ENCODE peak calls at places on chromosomes 3 and 15, in four cellular contexts. One of them, this sample, is unnamed.

GRCh38 chr3:12155833-12156232 is 2.9 kb downstream of the TIMP4 start:
- DNase-seq in fibroblast of the aortic adventitia: peak
- DNase-seq in left cardiac atrium: peak
- DNase-seq in activated naive CD8-positive, alpha-beta T cell treated with anti-CD3 and anti-CD28 coated beads for 36 hours: no peak
- DNase-seq in this sample: peak

GRCh38 chr15:99446565-99447496 is 119.0 kb upstream of the MEF2A start:
- DNase-seq in fibroblast of the aortic adventitia: no peak
- DNase-seq in left cardiac atrium: no peak
- DNase-seq in activated naive CD8-positive, alpha-beta T cell treated with anti-CD3 and anti-CD28 coated beads for 36 hours: no peak
- DNase-seq in this sample: no peak

GRCh38 chr15:96544162-96544756 is 213.8 kb downstream of the NR2F2 start:
- DNase-seq in fibroblast of the aortic adventitia: no peak
- DNase-seq in left cardiac atrium: no peak
- DNase-seq in activated naive CD8-positive, alpha-beta T cell treated with anti-CD3 and anti-CD28 coated beads for 36 hours: no peak
- DNase-seq in this sample: no peak

GRCh38 chr3:64916937-64917336 is 229.1 kb upstream of the ADAMTS9 start:
- DNase-seq in fibroblast of the aortic adventitia: no peak
- DNase-seq in left cardiac atrium: no peak
- DNase-seq in activated naive CD8-positive, alpha-beta T cell treated with anti-CD3 and anti-CD28 coated beads for 36 hours: no peak
- DNase-seq in this sample: no peak

GRCh38 chr3:23111799-23112198 is 91.3 kb upstream of the UBE2E2 start:
- DNase-seq in fibroblast of the aortic adventitia: no peak
- DNase-seq in left cardiac atrium: no peak
- DNase-seq in activated naive CD8-positive, alpha-beta T cell treated with anti-CD3 and anti-CD28 coated beads for 36 hours: no peak
- DNase-seq in this sample: no peak

GRCh38 chr15:80076321-80077318 is 17.1 kb downstream of the ZFAND6 start:
- DNase-seq in fibroblast of the aortic adventitia: no peak
- DNase-seq in left cardiac atrium: no peak
- DNase-seq in activated naive CD8-positive, alpha-beta T cell treated with anti-CD3 and anti-CD28 coated beads for 36 hours: no peak
- DNase-seq in this sample: peak

GRCh38 chr3:100756441-100756840 is 47.1 kb downstream of the TFG start:
- DNase-seq in fibroblast of the aortic adventitia: peak
- DNase-seq in left cardiac atrium: peak
- DNase-seq in activated naive CD8-positive, alpha-beta T cell treated with anti-CD3 and anti-CD28 coated beads for 36 hours: no peak
- DNase-seq in this sample: peak

GRCh38 chr3:42052867-42053351 is 38.2 kb upstream of the TRAK1 start:
- DNase-seq in fibroblast of the aortic adventitia: no peak
- DNase-seq in left cardiac atrium: no peak
- DNase-seq in activated naive CD8-positive, alpha-beta T cell treated with anti-CD3 and anti-CD28 coated beads for 36 hours: no peak
- DNase-seq in this sample: no peak

GRCh38 chr15:84832446-84833040 is 15.4 kb downstream of the ALPK3 start:
- DNase-seq in fibroblast of the aortic adventitia: no peak
- DNase-seq in left cardiac atrium: no peak
- DNase-seq in activated naive CD8-positive, alpha-beta T cell treated with anti-CD3 and anti-CD28 coated beads for 36 hours: no peak
- DNase-seq in this sample: no peak

GRCh38 chr3:12393894-12394293 is 90.4 kb upstream of the TSEN2 start:
- DNase-seq in fibroblast of the aortic adventitia: peak
- DNase-seq in left cardiac atrium: no peak
- DNase-seq in activated naive CD8-positive, alpha-beta T cell treated with anti-CD3 and anti-CD28 coated beads for 36 hours: no peak
- DNase-seq in this sample: peak

GRCh38 chr3:52374173-52374572 is 58.1 kb downstream of the DNAH1 start:
- DNase-seq in fibroblast of the aortic adventitia: no peak
- DNase-seq in left cardiac atrium: no peak
- DNase-seq in activated naive CD8-positive, alpha-beta T cell treated with anti-CD3 and anti-CD28 coated beads for 36 hours: no peak
- DNase-seq in this sample: no peak

GRCh38 chr3:14601692-14602005 is 49.9 kb upstream of the CCDC174 start:
- DNase-seq in fibroblast of the aortic adventitia: no peak
- DNase-seq in left cardiac atrium: no peak
- DNase-seq in activated naive CD8-positive, alpha-beta T cell treated with anti-CD3 and anti-CD28 coated beads for 36 hours: no peak
- DNase-seq in this sample: no peak

GRCh38 chr3:16378920-16379319 is 113.9 kb downstream of the OXNAD1 start:
- DNase-seq in fibroblast of the aortic adventitia: peak
- DNase-seq in left cardiac atrium: no peak
- DNase-seq in activated naive CD8-positive, alpha-beta T cell treated with anti-CD3 and anti-CD28 coated beads for 36 hours: no peak
- DNase-seq in this sample: peak

GRCh38 chr3:122646146-122646988 is 34.3 kb upstream of the PARP14 start:
- DNase-seq in fibroblast of the aortic adventitia: peak
- DNase-seq in left cardiac atrium: no peak
- DNase-seq in activated naive CD8-positive, alpha-beta T cell treated with anti-CD3 and anti-CD28 coated beads for 36 hours: no peak
- DNase-seq in this sample: no peak

GRCh38 chr3:36911990-36912804 is 32.7 kb downstream of the TRANK1 start:
- DNase-seq in fibroblast of the aortic adventitia: peak
- DNase-seq in left cardiac atrium: no peak
- DNase-seq in activated naive CD8-positive, alpha-beta T cell treated with anti-CD3 and anti-CD28 coated beads for 36 hours: peak
- DNase-seq in this sample: peak

GRCh38 chr3:16316396-16316795 is 51.4 kb downstream of the OXNAD1 start:
- DNase-seq in fibroblast of the aortic adventitia: no peak
- DNase-seq in left cardiac atrium: no peak
- DNase-seq in activated naive CD8-positive, alpha-beta T cell treated with anti-CD3 and anti-CD28 coated beads for 36 hours: no peak
- DNase-seq in this sample: no peak

GRCh38 chr15:66884661-66885237 is 180.7 kb upstream of the SMAD3 start:
- DNase-seq in fibroblast of the aortic adventitia: no peak
- DNase-seq in left cardiac atrium: no peak
- DNase-seq in activated naive CD8-positive, alpha-beta T cell treated with anti-CD3 and anti-CD28 coated beads for 36 hours: no peak
- DNase-seq in this sample: no peak

GRCh38 chr3:114079761-114080160 is 23.2 kb downstream of the QTRT2 start:
- DNase-seq in fibroblast of the aortic adventitia: peak
- DNase-seq in left cardiac atrium: no peak
- DNase-seq in activated naive CD8-positive, alpha-beta T cell treated with anti-CD3 and anti-CD28 coated beads for 36 hours: no peak
- DNase-seq in this sample: peak

GRCh38 chr3:15287565-15288330 is 44.6 kb downstream of the SH3BP5 start:
- DNase-seq in fibroblast of the aortic adventitia: peak
- DNase-seq in left cardiac atrium: peak
- DNase-seq in activated naive CD8-positive, alpha-beta T cell treated with anti-CD3 and anti-CD28 coated beads for 36 hours: no peak
- DNase-seq in this sample: peak

GRCh38 chr3:4514321-4514720 is 21.2 kb downstream of the ITPR1 start:
- DNase-seq in fibroblast of the aortic adventitia: no peak
- DNase-seq in left cardiac atrium: no peak
- DNase-seq in activated naive CD8-positive, alpha-beta T cell treated with anti-CD3 and anti-CD28 coated beads for 36 hours: no peak
- DNase-seq in this sample: no peak

GRCh38 chr3:118946449-118946848 is 88.2 kb downstream of the IGSF11 start:
- DNase-seq in fibroblast of the aortic adventitia: no peak
- DNase-seq in left cardiac atrium: no peak
- DNase-seq in activated naive CD8-positive, alpha-beta T cell treated with anti-CD3 and anti-CD28 coated beads for 36 hours: no peak
- DNase-seq in this sample: no peak

GRCh38 chr3:61669676-61670299 is 108.4 kb downstream of the PTPRG start:
- DNase-seq in fibroblast of the aortic adventitia: no peak
- DNase-seq in left cardiac atrium: peak
- DNase-seq in activated naive CD8-positive, alpha-beta T cell treated with anti-CD3 and anti-CD28 coated beads for 36 hours: no peak
- DNase-seq in this sample: no peak

GRCh38 chr3:50226888-50227389 is 9.1 kb upstream of the GNAI2 start:
- DNase-seq in fibroblast of the aortic adventitia: peak
- DNase-seq in left cardiac atrium: peak
- DNase-seq in activated naive CD8-positive, alpha-beta T cell treated with anti-CD3 and anti-CD28 coated beads for 36 hours: peak
- DNase-seq in this sample: peak

GRCh38 chr3:10683106-10683505 is 132.9 kb upstream of the SLC6A11 start:
- DNase-seq in fibroblast of the aortic adventitia: no peak
- DNase-seq in left cardiac atrium: no peak
- DNase-seq in activated naive CD8-positive, alpha-beta T cell treated with anti-CD3 and anti-CD28 coated beads for 36 hours: no peak
- DNase-seq in this sample: no peak

GRCh38 chr15:71374607-71375352 is 259.5 kb downstream of the THSD4 start:
- DNase-seq in fibroblast of the aortic adventitia: peak
- DNase-seq in left cardiac atrium: no peak
- DNase-seq in activated naive CD8-positive, alpha-beta T cell treated with anti-CD3 and anti-CD28 coated beads for 36 hours: no peak
- DNase-seq in this sample: peak

GRCh38 chr15:58724471-58724870 is 25.0 kb downstream of the ADAM10 start:
- DNase-seq in fibroblast of the aortic adventitia: peak
- DNase-seq in left cardiac atrium: no peak
- DNase-seq in activated naive CD8-positive, alpha-beta T cell treated with anti-CD3 and anti-CD28 coated beads for 36 hours: no peak
- DNase-seq in this sample: peak

GRCh38 chr3:151439652-151440125 is 21.2 kb downstream of the IGSF10 start:
- DNase-seq in fibroblast of the aortic adventitia: peak
- DNase-seq in left cardiac atrium: no peak
- DNase-seq in activated naive CD8-positive, alpha-beta T cell treated with anti-CD3 and anti-CD28 coated beads for 36 hours: no peak
- DNase-seq in this sample: peak

GRCh38 chr3:126959921-126960603 is 22.9 kb upstream of the PLXNA1 start:
- DNase-seq in fibroblast of the aortic adventitia: peak
- DNase-seq in left cardiac atrium: peak
- DNase-seq in activated naive CD8-positive, alpha-beta T cell treated with anti-CD3 and anti-CD28 coated beads for 36 hours: no peak
- DNase-seq in this sample: peak

GRCh38 chr15:32936283-32936918 is 218.6 kb downstream of the GREM1 start:
- DNase-seq in fibroblast of the aortic adventitia: peak
- DNase-seq in left cardiac atrium: no peak
- DNase-seq in activated naive CD8-positive, alpha-beta T cell treated with anti-CD3 and anti-CD28 coated beads for 36 hours: no peak
- DNase-seq in this sample: peak

GRCh38 chr3:23600178-23600577 is 205.6 kb upstream of the UBE2E1 start:
- DNase-seq in fibroblast of the aortic adventitia: peak
- DNase-seq in left cardiac atrium: no peak
- DNase-seq in activated naive CD8-positive, alpha-beta T cell treated with anti-CD3 and anti-CD28 coated beads for 36 hours: no peak
- DNase-seq in this sample: peak

This sample was measured in adipocyte.